ENCODE peak calls at places on chromosomes 5 and 9, in eight cellular contexts. I is mammary epithelial cell; J is mesenchymal stem cell; W is adrenal gland; G is CD4-positive, CD25-positive, alpha-beta regulatory T cell; A is heart right ventricle; B is keratinocyte; F is tibial artery. P is an unnamed sample. For H3K4me1 and H3K9me3, the result is how much of the 10 kb centered on the place peaks cover.

GRCh38 chr5:39024005-39024404 is 50.2 kb downstream of the RICTOR start:
- DNase-seq in A (no peak), G (no peak), F (no peak), B (no peak), W (no peak), I (no peak), J (peak), P (no peak)

GRCh38 chr9:92151691-92152393 is 36.6 kb upstream of the SPTLC1 start:
- DNase-seq in W (peak), J (peak), I (peak), F (no peak), G (no peak), B (no peak), A (no peak), P (peak)

GRCh38 chr9:26744362-26744965 is 148.1 kb downstream of the CAAP1 start:
- DNase-seq in G (no peak), J (peak), B (no peak), F (no peak), W (no peak), I (peak), A (no peak), P (no peak)

GRCh38 chr5:15627109-15627508 is 127.1 kb downstream of the FBXL7 start:
- DNase-seq in G (no peak), W (no peak), B (no peak), A (no peak), F (no peak), I (no peak), J (no peak), P (no peak)

GRCh38 chr5:84634256-84634655 is 249.6 kb upstream of the EDIL3 start:
- DNase-seq in G (no peak), F (no peak), A (no peak), B (no peak), W (no peak), I (peak), J (no peak), P (no peak)

GRCh38 chr9:93682155-93682968 is 106.0 kb downstream of the PHF2 start:
- DNase-seq in W (peak), J (peak), A (peak), G (peak), I (peak), F (peak), B (peak), P (peak)

GRCh38 chr5:63555874-63556273 is 406.4 kb downstream of the HTR1A start:
- DNase-seq in B (no peak), J (no peak), F (no peak), I (peak), A (no peak), G (no peak), W (no peak), P (no peak)

GRCh38 chr9:136111190-136111589 is 7.5 kb downstream of the TMEM250 start:
- DNase-seq in B (no peak), F (no peak), A (no peak), G (no peak), W (no peak), I (no peak), J (no peak), P (no peak)

GRCh38 chr5:65142511-65143011 is 339.2 kb downstream of the ADAMTS6 start:
- DNase-seq in B (no peak), I (no peak), A (no peak), J (peak), W (no peak), G (no peak), F (no peak), P (no peak)

GRCh38 chr9:93586290-93587057 is 10.1 kb downstream of the PHF2 start:
- DNase-seq in B (no peak), A (no peak), I (no peak), J (no peak), F (no peak), G (no peak), W (no peak), P (peak)

GRCh38 chr9:132672413-132672690 is 2.1 kb downstream of the GTF3C4 start:
- DNase-seq in W (no peak), G (no peak), F (no peak), A (no peak), J (peak), B (no peak), I (peak), P (no peak)

GRCh38 chr5:143084452-143084851 is 314.3 kb downstream of the ARHGAP26 start:
- DNase-seq in A (no peak), F (no peak), W (no peak), J (no peak), B (no peak), I (no peak), G (no peak), P (no peak)

GRCh38 chr5:163260471-163260870 is 176.9 kb upstream of the CCNG1 start:
- DNase-seq in J (no peak), A (no peak), G (no peak), F (no peak), W (no peak), I (no peak), B (no peak), P (no peak)

GRCh38 chr9:95363051-95363841 is 45.7 kb upstream of the FANCC start:
- DNase-seq in B (no peak), I (no peak), G (no peak), W (no peak), J (peak), A (no peak), F (no peak), P (no peak)

GRCh38 chr9:37997636-37998374 is 71.2 kb downstream of the SHB start:
- DNase-seq in F (no peak), I (no peak), A (no peak), W (no peak), B (no peak), G (no peak), J (peak), P (no peak)

GRCh38 chr5:136062563-136063274 is 33.9 kb downstream of the TGFBI start:
- DNase-seq in F (no peak), A (no peak), B (peak), G (no peak), J (peak), W (no peak), I (peak), P (peak)

GRCh38 chr5:174222891-174223290 is 177.4 kb downstream of the NSG2 start:
- DNase-seq in J (no peak), F (no peak), A (no peak), G (no peak), I (no peak), B (no peak), W (no peak), P (no peak)

DNA sequence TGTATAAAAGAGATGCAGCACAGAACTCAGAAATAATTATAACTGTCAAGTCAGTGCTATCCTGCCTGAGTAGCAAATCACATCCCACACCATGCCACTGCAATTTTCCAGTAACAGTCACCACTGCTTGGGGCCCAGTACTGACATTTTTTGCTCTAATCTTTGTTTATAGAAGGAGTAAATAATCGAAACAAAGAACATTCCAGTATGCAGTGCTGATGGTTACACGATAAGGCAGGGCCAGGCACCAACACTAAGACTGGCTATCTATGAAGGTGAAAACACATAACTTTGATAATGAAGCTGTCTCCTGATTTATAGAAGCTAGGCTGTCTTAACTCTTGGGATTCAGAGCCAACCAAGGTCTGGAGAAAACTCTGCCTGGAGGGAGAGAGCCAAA is 365.3 kb downstream of the BNC2 start:
- DNase-seq in F (no peak), I (no peak), A (no peak), W (no peak), G (no peak), B (no peak), J (peak), P (no peak)
- H3K4me1 ChIP-seq in F (under half), I (under half), A (under half), W (under half), G (under half), B (under half), J (under half), P (under half)

GRCh38 chr5:180040287-180041214 is 31.0 kb downstream of the RNF130 start:
- DNase-seq in W (no peak), I (no peak), F (no peak), J (no peak), G (no peak), A (no peak), B (no peak), P (no peak)
- H3K9me3 ChIP-seq in W (under half), I (under half), F (under half), J (under half), G (under half), A (under half), B (under half), P (under half)

GRCh38 chr5:43033845-43034590 is 6.1 kb downstream of the ANXA2R start:
- DNase-seq in F (no peak), B (no peak), G (no peak), I (no peak), A (no peak), J (no peak), W (no peak), P (no peak)
- H3K27ac ChIP-seq in F (no peak), B (no peak), G (no peak), I (no peak), A (peak), J (no peak), W (no peak), P (peak)

GRCh38 chr9:121783126-121783522 is 131.7 kb downstream of the DAB2IP start:
- DNase-seq in I (no peak), B (no peak), G (no peak), F (no peak), A (no peak), W (no peak), J (no peak), P (no peak)
- H3K4me1 ChIP-seq in I (under half), B (under half), G (under half), F (under half), A (under half), W (under half), J (under half), P (under half)